ENCODE peak calls at places on chromosomes 6 and 20, in ten cellular contexts. I is fibroblast of mammary gland, E is psoas muscle, N is sigmoid colon, W is pancreas, O is GM12865, S is HCT116, V is mammary epithelial cell, T is adrenal gland, X is heart right ventricle. Q is an unnamed sample.
A peak's percentile ranks its signal among the peaks of the same experiment; 100 is the strongest.

GRCh38 chr6:77457720-77458349 is 5.5 kb downstream of the HTR1B start:
- DNase-seq in I (peak; percentile 97), E (peak; percentile 57), N (peak; percentile 62), W (no peak), O (peak; percentile 61), S (peak; percentile 84), V (peak; percentile 75), T (peak; percentile 86), X (peak; percentile 39), Q (peak; percentile 92)

GRCh38 chr6:34248198-34248726 is 544 bp downstream of the SMIM29 start:
- DNase-seq in I (peak; percentile 50), E (peak; percentile 85), N (peak; percentile 88), W (peak; percentile 81), O (peak; percentile 64), S (no peak), V (peak; percentile 21), T (peak; percentile 67), X (peak; percentile 67), Q (no peak)

GRCh38 chr6:99789767-99790166 is 183.1 kb downstream of the PRDM13 start:
- DNase-seq in I (no peak), E (no peak), N (no peak), W (no peak), O (peak; percentile 11), S (no peak), V (no peak), T (no peak), X (no peak), Q (no peak)

GRCh38 chr6:43378631-43379030 is 9.2 kb upstream of the ZNF318 start:
- DNase-seq in I (no peak), E (no peak), N (no peak), W (no peak), O (no peak), S (no peak), V (no peak), T (no peak), X (no peak), Q (no peak)

GRCh38 chr6:107585815-107586435 is 96.0 kb downstream of the SOBP start:
- DNase-seq in I (no peak), E (no peak), N (no peak), W (no peak), O (no peak), S (no peak), V (no peak), T (no peak), X (no peak), Q (no peak)

GRCh38 chr6:113318553-113318952 is 538.6 kb upstream of the MARCKS start:
- DNase-seq in I (no peak), E (no peak), N (no peak), W (no peak), O (no peak), S (no peak), V (no peak), T (no peak), X (no peak), Q (no peak)

GRCh38 chr6:98839788-98840361 is 5.5 kb downstream of the POU3F2 start:
- DNase-seq in I (peak; percentile 33), E (no peak), N (no peak), W (no peak), O (no peak), S (no peak), V (no peak), T (no peak), X (no peak), Q (no peak)

GRCh38 chr20:11777861-11778570 is 139.7 kb upstream of the BTBD3 start:
- DNase-seq in I (peak; percentile 18), E (no peak), N (no peak), W (no peak), O (no peak), S (no peak), V (no peak), T (peak; percentile 44), X (no peak), Q (no peak)

GRCh38 chr6:74690365-74690764 is 515.5 kb downstream of the COL12A1 start:
- DNase-seq in I (peak; percentile 33), E (no peak), N (no peak), W (no peak), O (no peak), S (no peak), V (no peak), T (no peak), X (no peak), Q (peak; percentile 2)

GRCh38 chr6:21538186-21538798 is 55.3 kb upstream of the SOX4 start:
- DNase-seq in I (peak; percentile 30), E (no peak), N (no peak), W (no peak), O (no peak), S (no peak), V (peak; percentile 82), T (no peak), X (no peak), Q (no peak)

GRCh38 chr6:116386581-116387299 is 16.0 kb downstream of the DSE start:
- DNase-seq in I (peak; percentile 77), E (no peak), N (no peak), W (no peak), O (peak; percentile 57), S (peak; percentile 49), V (peak; percentile 84), T (no peak), X (no peak), Q (no peak)

GRCh38 chr6:152207915-152208714 is 400.6 kb downstream of the ESR1 start:
- DNase-seq in I (no peak), E (no peak), N (no peak), W (no peak), O (no peak), S (no peak), V (no peak), T (no peak), X (no peak), Q (no peak)

GRCh38 chr6:152204584-152204983 is 397.1 kb downstream of the ESR1 start:
- DNase-seq in I (peak; percentile 10), E (no peak), N (no peak), W (no peak), O (no peak), S (no peak), V (no peak), T (no peak), X (no peak), Q (no peak)

GRCh38 chr6:152209211-152209610 is 401.7 kb downstream of the ESR1 start:
- DNase-seq in I (no peak), E (no peak), N (no peak), W (no peak), O (no peak), S (no peak), V (no peak), T (no peak), X (no peak), Q (no peak)

GRCh38 chr6:152201134-152201533 is 393.7 kb downstream of the ESR1 start:
- DNase-seq in I (no peak), E (no peak), N (no peak), W (no peak), O (no peak), S (no peak), V (no peak), T (no peak), X (no peak), Q (no peak)

DNA sequence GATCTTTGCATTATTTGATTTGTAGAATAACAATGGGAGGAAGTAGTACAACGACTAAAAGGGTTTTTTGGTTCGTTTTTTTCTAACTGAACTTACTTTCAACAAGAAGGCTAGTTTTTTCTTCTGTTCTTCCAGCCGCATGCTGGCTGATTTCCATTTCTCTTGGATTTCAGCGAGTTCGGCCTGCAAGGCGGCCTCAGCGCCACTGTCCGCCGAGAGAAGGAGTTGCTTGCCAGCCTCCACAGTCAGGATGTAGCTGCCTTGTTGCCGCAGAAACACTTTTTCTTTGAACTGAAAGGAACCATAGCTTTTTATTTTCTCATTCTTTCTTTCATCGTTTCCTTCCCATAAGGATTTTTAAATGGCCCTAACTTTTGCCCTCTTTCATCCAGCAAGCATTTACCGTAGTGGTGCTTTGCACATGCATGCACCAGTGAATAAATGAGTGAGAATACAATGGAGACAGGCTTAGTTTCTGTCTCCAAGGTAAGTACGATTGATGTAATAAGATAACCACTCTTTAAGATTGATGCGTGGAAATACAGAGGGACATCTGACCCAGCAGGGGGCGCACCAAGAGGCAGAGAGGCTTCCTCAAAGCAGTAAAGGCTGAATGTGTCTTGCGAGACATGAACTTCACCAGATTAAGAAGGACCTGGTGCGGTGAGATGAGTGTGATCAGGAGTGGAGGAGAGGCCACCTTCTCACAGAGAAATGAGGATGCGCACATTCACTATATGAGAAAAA is 398.8 kb downstream of the ESR1 start:
- DNase-seq in I (peak; percentile 42), E (peak; percentile 70), N (peak; percentile 58), W (no peak), O (peak; percentile 42), S (peak; percentile 13), V (no peak), T (peak; percentile 11), X (peak; percentile 30), Q (no peak)
- TF ChIP-seq CTCF in I (peak; percentile 67), E (peak; percentile 36), N (no peak), W (peak; percentile 30), O (peak; percentile 36), S (peak; percentile 19), V (peak; percentile 28), T (no peak), X (peak; percentile 43), Q (peak; percentile 59)

GRCh38 chr6:26016326-26017275 is 54.0 kb downstream of the TRIM38 start:
- DNase-seq in I (peak; percentile 51), E (peak; percentile 60), N (no peak), W (no peak), O (no peak), S (no peak), V (peak; percentile 46), T (peak; percentile 37), X (peak; percentile 66), Q (no peak)
- H3K4me3 ChIP-seq in I (peak overlapping the region; percentile 51), E (peak overlapping the region; percentile 49), N (peak overlapping the region; percentile 13), W (no peak overlapping the region), O (no peak overlapping the region), S (no peak overlapping the region), V (peak overlapping the region; percentile 34), T (no peak overlapping the region), X (peak overlapping the region; percentile 49), Q (peak overlapping the region; percentile 52)

GRCh38 chr20:53089866-53090265 is 117.7 kb downstream of the TSHZ2 start:
- DNase-seq in I (no peak), E (no peak), N (no peak), W (no peak), O (no peak), S (no peak), V (no peak), T (no peak), X (no peak), Q (no peak)
- TF ChIP-seq CTCF in I (no peak), E (no peak), N (no peak), W (no peak), O (no peak), S (no peak), V (no peak), T (no peak), X (no peak), Q (no peak)

GRCh38 chr6:80259113-80259512 is 152.6 kb downstream of the BCKDHB start:
- DNase-seq in I (no peak), E (no peak), N (no peak), W (no peak), O (no peak), S (no peak), V (no peak), T (no peak), X (no peak), Q (no peak)

GRCh38 chr6:80249897-80250296 is 143.4 kb downstream of the BCKDHB start:
- DNase-seq in I (no peak), E (no peak), N (no peak), W (no peak), O (no peak), S (no peak), V (no peak), T (no peak), X (no peak), Q (no peak)

GRCh38 chr6:80250391-80250997 is 144.0 kb downstream of the BCKDHB start:
- DNase-seq in I (peak; percentile 10), E (no peak), N (no peak), W (no peak), O (no peak), S (no peak), V (no peak), T (no peak), X (no peak), Q (no peak)

GRCh38 chr6:80254716-80255115 is 148.2 kb downstream of the BCKDHB start:
- DNase-seq in I (no peak), E (no peak), N (no peak), W (no peak), O (no peak), S (no peak), V (no peak), T (no peak), X (no peak), Q (no peak)
- H3K4me3 ChIP-seq in I (no peak overlapping the region), E (no peak overlapping the region), N (no peak overlapping the region), W (no peak overlapping the region), O (no peak overlapping the region), S (no peak overlapping the region), V (no peak overlapping the region), T (no peak overlapping the region), X (no peak overlapping the region), Q (no peak overlapping the region)